ENCODE peak calls at places on chromosomes 12 and 14, in six cellular contexts. O, N, K, C, L and T are unnamed samples.

GRCh38 chr12:75754698-75755097 is 243.3 kb upstream of the KRR1 start:
- DNase-seq in O (no peak), N (no peak), K (no peak), C (no peak), L (no peak), T (no peak)

GRCh38 chr12:70536650-70537049 is 100.6 kb downstream of the PTPRB start:
- DNase-seq in O (no peak), N (no peak), K (no peak), C (no peak), L (no peak), T (no peak)

GRCh38 chr14:100607611-100607956 is 20.4 kb upstream of the BEGAIN start:
- DNase-seq in O (no peak), N (peak; percentile 40), K (no peak), C (no peak), L (no peak), T (no peak)

GRCh38 chr12:102939670-102940222 is 17.7 kb upstream of the ASCL1 start:
- DNase-seq in O (no peak), N (no peak), K (no peak), C (no peak), L (no peak), T (no peak)

GRCh38 chr14:91912035-91912434 is 35.5 kb downstream of the FBLN5 start:
- DNase-seq in O (no peak), N (no peak), K (no peak), C (no peak), L (no peak), T (no peak)

GRCh38 chr12:112677050-112677765 is 114.3 kb upstream of the RPH3A start:
- DNase-seq in O (no peak), N (no peak), K (no peak), C (no peak), L (no peak), T (no peak)

GRCh38 chr14:76810953-76811400 is 1.7 kb downstream of the ANGEL1 start:
- DNase-seq in O (peak; percentile 35), N (no peak), K (peak; percentile 38), C (no peak), L (no peak), T (no peak)

GRCh38 chr12:51244269-51244668 is 5.6 kb downstream of the DAZAP2 start:
- DNase-seq in O (no peak), N (no peak), K (no peak), C (no peak), L (no peak), T (no peak)

GRCh38 chr12:24255920-24256635 is 306.6 kb upstream of the SOX5 start:
- DNase-seq in O (no peak), N (no peak), K (no peak), C (no peak), L (no peak), T (no peak)

GRCh38 chr12:131242741-131243496 is 289.2 kb downstream of the ADGRD1 start:
- DNase-seq in O (no peak), N (no peak), K (no peak), C (peak; percentile 65), L (no peak), T (no peak)

GRCh38 chr12:24937553-24938244 is 11.2 kb downstream of the BCAT1 start:
- DNase-seq in O (peak; percentile 46), N (no peak), K (no peak), C (peak; percentile 54), L (no peak), T (no peak)

GRCh38 chr12:53868516-53868986 is 70.1 kb upstream of the HOXC13 start:
- DNase-seq in O (no peak), N (no peak), K (no peak), C (no peak), L (no peak), T (no peak)
- H3K4me3 ChIP-seq in O (no peak overlapping the region), N (no peak overlapping the region), K (no peak overlapping the region), C (no peak overlapping the region), L (no peak overlapping the region), T (no peak overlapping the region)

GRCh38 chr14:80387563-80387981 is 176.3 kb upstream of the DIO2 start:
- DNase-seq in O (peak; percentile 53), N (no peak), K (peak; percentile 3), C (peak; percentile 10), L (peak; percentile 53), T (no peak)
- H3K4me3 ChIP-seq in O (no peak overlapping the region), N (no peak overlapping the region), K (no peak overlapping the region), C (no peak overlapping the region), L (no peak overlapping the region), T (no peak overlapping the region)

DNA sequence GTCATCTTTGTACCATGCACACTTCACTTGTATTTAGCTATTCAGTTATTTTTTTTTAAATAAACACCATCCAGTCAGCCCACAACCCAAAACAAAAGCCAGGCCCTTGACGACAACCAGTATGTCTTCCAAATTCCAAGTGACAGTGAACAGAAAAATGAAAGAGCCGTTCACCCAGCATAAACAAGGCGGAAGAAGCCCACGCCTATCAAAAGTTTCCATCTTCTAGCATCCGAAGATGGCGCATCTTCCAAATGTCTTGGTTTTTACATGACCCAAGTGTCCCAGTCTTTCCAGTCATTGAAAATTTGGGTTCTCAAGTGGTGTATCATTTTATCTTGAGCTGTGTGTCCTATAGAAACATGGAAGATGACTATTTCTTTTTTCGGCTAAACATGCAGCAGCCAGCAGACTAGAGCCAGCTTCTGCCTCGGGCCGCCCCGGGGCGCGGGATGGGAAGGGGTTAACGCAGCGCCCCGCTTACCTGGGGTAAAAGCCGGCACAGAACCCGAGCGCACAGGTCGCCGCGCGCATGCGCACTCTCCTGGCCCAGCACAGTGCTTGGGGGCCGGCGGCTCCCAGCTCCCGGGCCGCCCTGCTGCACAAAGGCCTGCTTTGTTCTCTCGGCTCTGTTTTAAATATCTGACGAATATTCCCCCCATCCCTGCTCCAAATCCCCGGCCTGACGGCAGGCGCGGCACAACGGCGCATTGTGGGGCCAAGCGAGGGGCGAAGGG is 164.8 kb downstream of the ZFP36L1 start:
- DNase-seq in O (no peak), N (peak; percentile 88), K (peak; percentile 82), C (peak; percentile 85), L (no peak), T (peak; percentile 93)
- H3K4me3 ChIP-seq in O (peak overlapping the region; percentile 8), N (peak overlapping the region; percentile 39), K (no peak overlapping the region), C (peak overlapping the region; percentile 54), L (no peak overlapping the region), T (peak overlapping the region; percentile 13)

DNA sequence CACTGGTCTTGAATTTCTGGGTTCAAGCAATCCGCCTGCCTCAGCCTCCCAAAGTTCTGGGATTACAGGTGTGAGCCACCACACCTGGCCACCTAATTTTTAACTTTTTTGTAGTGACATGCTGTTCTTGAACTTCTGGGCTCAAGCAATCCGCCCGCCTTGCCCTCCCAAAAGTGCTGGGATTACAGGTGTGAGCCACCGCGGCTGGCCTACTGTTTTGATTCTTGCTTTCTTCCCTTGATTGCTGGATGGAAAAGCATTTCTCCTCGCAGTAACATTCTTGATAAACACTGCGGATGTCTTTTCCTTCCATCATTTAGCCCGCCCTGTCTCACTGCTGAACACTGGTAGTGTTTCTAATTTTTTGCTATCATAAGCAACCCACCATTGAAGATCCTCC is 72.9 kb downstream of the RBM19 start:
- DNase-seq in O (no peak), N (no peak), K (no peak), C (no peak), L (no peak), T (no peak)
- H3K4me3 ChIP-seq in O (no peak overlapping the region), N (no peak overlapping the region), K (no peak overlapping the region), C (no peak overlapping the region), L (no peak overlapping the region), T (no peak overlapping the region)

GRCh38 chr14:59816931-59817330 is 53.6 kb downstream of the RTN1 start:
- DNase-seq in O (no peak), N (no peak), K (no peak), C (no peak), L (no peak), T (peak; percentile 31)

DNA sequence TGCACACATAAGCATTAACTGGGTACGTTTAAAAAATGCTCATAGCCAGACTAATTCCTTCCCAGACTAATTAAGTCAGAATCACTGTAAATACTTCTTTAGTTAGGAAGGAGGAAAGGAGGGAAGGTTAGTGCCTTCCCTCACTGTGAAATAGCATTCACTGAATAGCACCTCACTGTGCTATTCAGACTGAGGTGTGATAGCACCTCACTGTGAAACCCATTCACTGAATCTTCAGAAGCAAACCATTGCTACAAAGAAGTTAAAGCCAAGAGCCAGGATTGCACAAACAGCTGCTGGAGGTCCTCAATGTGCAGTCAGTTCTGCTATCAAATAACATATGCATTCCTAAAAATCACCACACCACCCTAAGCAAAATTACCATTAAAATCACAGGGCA is 58.7 kb downstream of the RTN1 start:
- DNase-seq in O (no peak), N (no peak), K (no peak), C (no peak), L (no peak), T (no peak)
- H3K4me3 ChIP-seq in O (no peak overlapping the region), N (no peak overlapping the region), K (no peak overlapping the region), C (no peak overlapping the region), L (no peak overlapping the region), T (no peak overlapping the region)

GRCh38 chr14:22281322-22281977 is 307.6 kb downstream of the DAD1 start:
- DNase-seq in O (no peak), N (no peak), K (no peak), C (no peak), L (no peak), T (no peak)
- H3K4me3 ChIP-seq in O (no peak overlapping the region), N (no peak overlapping the region), K (no peak overlapping the region), C (no peak overlapping the region), L (no peak overlapping the region), T (no peak overlapping the region)

GRCh38 chr12:67697981-67698380 is 49.4 kb downstream of the DYRK2 start:
- DNase-seq in O (no peak), N (no peak), K (no peak), C (no peak), L (no peak), T (no peak)

GRCh38 chr12:67695974-67696373 is 47.4 kb downstream of the DYRK2 start:
- DNase-seq in O (no peak), N (no peak), K (no peak), C (no peak), L (no peak), T (no peak)

GRCh38 chr12:67701121-67701520 is 52.6 kb downstream of the DYRK2 start:
- DNase-seq in O (no peak), N (no peak), K (no peak), C (no peak), L (no peak), T (no peak)

GRCh38 chr12:67697443-67697842 is 48.9 kb downstream of the DYRK2 start:
- DNase-seq in O (peak; percentile 38), N (no peak), K (no peak), C (no peak), L (no peak), T (no peak)

GRCh38 chr12:67698711-67699603 is 50.4 kb downstream of the DYRK2 start:
- DNase-seq in O (peak; percentile 50), N (no peak), K (no peak), C (no peak), L (no peak), T (no peak)
- H3K4me3 ChIP-seq in O (peak overlapping the region; percentile 3), N (peak overlapping the region; percentile 37), K (no peak overlapping the region), C (peak overlapping the region; percentile 72), L (peak overlapping the region; percentile 39), T (peak overlapping the region; percentile 47)

DNA sequence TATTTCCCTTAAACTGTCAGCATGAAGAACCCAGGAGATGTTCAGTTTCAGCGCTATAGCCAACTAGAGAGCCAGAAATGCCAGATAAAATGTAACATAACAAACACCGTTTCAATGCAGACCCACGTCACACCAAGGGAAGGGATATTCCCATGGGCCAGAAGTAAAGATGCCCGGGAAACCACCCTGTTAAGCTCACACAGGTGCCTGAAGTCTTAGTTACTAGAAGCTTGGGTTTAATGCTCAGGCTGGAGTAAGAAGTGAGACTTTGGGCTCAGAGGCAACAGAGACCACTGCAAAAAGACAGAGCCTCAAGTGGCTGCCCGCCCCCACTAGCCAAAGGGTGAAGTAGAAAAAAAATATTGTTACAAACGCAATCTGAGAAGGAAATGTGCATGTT is 52.3 kb downstream of the SYNE3 start:
- DNase-seq in O (no peak), N (no peak), K (no peak), C (no peak), L (no peak), T (no peak)
- H3K4me3 ChIP-seq in O (no peak overlapping the region), N (no peak overlapping the region), K (no peak overlapping the region), C (no peak overlapping the region), L (no peak overlapping the region), T (no peak overlapping the region)